ENCODE peak calls at places on chromosomes 12 and 14, in seven cellular contexts. One of them, this sample, is unnamed.
A peak's percentile ranks its signal among the peaks of the same experiment; 100 is the strongest.

GRCh38 chr12:104596876-104597833 is 140.4 kb downstream of the CHST11 start:
- DNase-seq in fibroblast of lung: peak; percentile 60
- DNase-seq in A549: no peak
- DNase-seq in DND-41: no peak
- DNase-seq in PC-9: no peak
- DNase-seq in CD4-positive, alpha-beta T cell: no peak
- DNase-seq in brain microvascular endothelial cell: no peak
- DNase-seq in this sample: no peak

GRCh38 chr12:1929985-1930815 is 11.7 kb upstream of the CACNA2D4 start:
- DNase-seq in CD4-positive, alpha-beta T cell: no peak
- DNase-seq in A549: no peak
- DNase-seq in PC-9: no peak
- DNase-seq in DND-41: no peak
- DNase-seq in brain microvascular endothelial cell: no peak
- DNase-seq in fibroblast of lung: no peak
- DNase-seq in this sample: no peak

GRCh38 chr12:75889214-75889613 is 142.4 kb downstream of the PHLDA1 start:
- DNase-seq in fibroblast of lung: no peak
- DNase-seq in DND-41: no peak
- DNase-seq in PC-9: no peak
- DNase-seq in A549: no peak
- DNase-seq in brain microvascular endothelial cell: no peak
- DNase-seq in CD4-positive, alpha-beta T cell: no peak
- DNase-seq in this sample: no peak

GRCh38 chr12:121232977-121233627 is 23.2 kb downstream of the P2RX4 start:
- DNase-seq in A549: no peak
- DNase-seq in CD4-positive, alpha-beta T cell: no peak
- DNase-seq in brain microvascular endothelial cell: no peak
- DNase-seq in PC-9: no peak
- DNase-seq in fibroblast of lung: no peak
- DNase-seq in DND-41: no peak
- DNase-seq in this sample: no peak

GRCh38 chr12:90074086-90074485 is 365.4 kb upstream of the ATP2B1 start:
- DNase-seq in PC-9: no peak
- DNase-seq in DND-41: no peak
- DNase-seq in CD4-positive, alpha-beta T cell: no peak
- DNase-seq in fibroblast of lung: no peak
- DNase-seq in brain microvascular endothelial cell: no peak
- DNase-seq in A549: no peak
- DNase-seq in this sample: no peak

GRCh38 chr12:119375619-119376018 is 41.1 kb downstream of the CCDC60 start:
- DNase-seq in CD4-positive, alpha-beta T cell: no peak
- DNase-seq in A549: no peak
- DNase-seq in DND-41: no peak
- DNase-seq in fibroblast of lung: no peak
- DNase-seq in PC-9: no peak
- DNase-seq in brain microvascular endothelial cell: no peak
- DNase-seq in this sample: no peak

GRCh38 chr12:92561543-92561899 is 141.3 kb upstream of the PLEKHG7 start:
- DNase-seq in CD4-positive, alpha-beta T cell: no peak
- DNase-seq in PC-9: no peak
- DNase-seq in A549: no peak
- DNase-seq in fibroblast of lung: peak; percentile 94
- DNase-seq in DND-41: no peak
- DNase-seq in brain microvascular endothelial cell: peak; percentile 88
- DNase-seq in this sample: peak; percentile 79

GRCh38 chr14:49280566-49280965 is 305.6 kb downstream of the RPS29 start:
- DNase-seq in DND-41: no peak
- DNase-seq in brain microvascular endothelial cell: no peak
- DNase-seq in A549: no peak
- DNase-seq in fibroblast of lung: no peak
- DNase-seq in CD4-positive, alpha-beta T cell: no peak
- DNase-seq in PC-9: no peak
- DNase-seq in this sample: no peak

DNA sequence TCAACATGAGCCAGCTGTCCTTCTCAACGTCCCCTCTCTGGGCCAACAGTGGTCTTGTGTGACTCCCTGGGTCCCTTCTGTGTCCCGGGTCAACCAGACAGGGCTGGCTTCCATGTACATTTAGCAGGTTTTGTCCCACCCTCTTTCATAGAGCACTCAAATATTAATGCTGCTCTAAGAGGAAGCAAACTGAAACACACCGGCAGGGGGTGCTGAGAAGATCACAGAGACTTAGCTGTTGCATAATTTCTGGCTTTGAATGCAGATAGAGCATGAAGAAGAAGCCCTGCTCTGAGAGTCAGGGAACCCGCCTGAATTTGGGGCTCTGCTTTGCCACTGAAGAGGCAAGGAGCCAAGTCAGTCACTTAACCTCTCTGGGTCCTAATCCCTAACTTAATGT is 138.7 kb downstream of the ESRRB start:
- DNase-seq in brain microvascular endothelial cell: no peak
- DNase-seq in PC-9: no peak
- DNase-seq in DND-41: peak; percentile 18
- DNase-seq in fibroblast of lung: peak; percentile 1
- DNase-seq in CD4-positive, alpha-beta T cell: no peak
- DNase-seq in A549: peak; percentile 63
- DNase-seq in this sample: no peak
- TF ChIP-seq CTCF in brain microvascular endothelial cell: no peak
- TF ChIP-seq CTCF in PC-9: peak; percentile 58
- TF ChIP-seq CTCF in DND-41: peak; percentile 55
- TF ChIP-seq CTCF in fibroblast of lung: peak; percentile 13
- TF ChIP-seq CTCF in CD4-positive, alpha-beta T cell: no peak
- TF ChIP-seq CTCF in A549: peak; percentile 35
- TF ChIP-seq CTCF in this sample: peak; percentile 32

GRCh38 chr14:63896278-63896720 is 43.5 kb downstream of the SYNE2 start:
- DNase-seq in A549: no peak
- DNase-seq in fibroblast of lung: peak; percentile 96
- DNase-seq in DND-41: no peak
- DNase-seq in CD4-positive, alpha-beta T cell: no peak
- DNase-seq in PC-9: peak; percentile 84
- DNase-seq in brain microvascular endothelial cell: peak; percentile 84
- DNase-seq in this sample: no peak

GRCh38 chr14:63897706-63898105 is 44.9 kb downstream of the SYNE2 start:
- DNase-seq in CD4-positive, alpha-beta T cell: no peak
- DNase-seq in fibroblast of lung: peak; percentile 88
- DNase-seq in A549: no peak
- DNase-seq in PC-9: no peak
- DNase-seq in DND-41: no peak
- DNase-seq in brain microvascular endothelial cell: no peak
- DNase-seq in this sample: no peak

GRCh38 chr14:63891148-63891964 is 38.6 kb downstream of the SYNE2 start:
- DNase-seq in fibroblast of lung: no peak
- DNase-seq in A549: no peak
- DNase-seq in PC-9: no peak
- DNase-seq in DND-41: peak; percentile 44
- DNase-seq in brain microvascular endothelial cell: no peak
- DNase-seq in CD4-positive, alpha-beta T cell: no peak
- DNase-seq in this sample: no peak

GRCh38 chr14:63893701-63894458 is 41.1 kb downstream of the SYNE2 start:
- DNase-seq in DND-41: no peak
- DNase-seq in PC-9: no peak
- DNase-seq in brain microvascular endothelial cell: peak; percentile 78
- DNase-seq in fibroblast of lung: peak; percentile 94
- DNase-seq in A549: no peak
- DNase-seq in CD4-positive, alpha-beta T cell: no peak
- DNase-seq in this sample: peak; percentile 67

GRCh38 chr14:63895510-63895909 is 42.7 kb downstream of the SYNE2 start:
- DNase-seq in PC-9: no peak
- DNase-seq in A549: no peak
- DNase-seq in DND-41: no peak
- DNase-seq in brain microvascular endothelial cell: no peak
- DNase-seq in fibroblast of lung: no peak
- DNase-seq in CD4-positive, alpha-beta T cell: no peak
- DNase-seq in this sample: no peak
- H3K27ac ChIP-seq in PC-9: no peak overlapping the region
- H3K27ac ChIP-seq in A549: peak overlapping the region; percentile 16
- H3K27ac ChIP-seq in DND-41: no peak overlapping the region
- H3K27ac ChIP-seq in brain microvascular endothelial cell: no peak overlapping the region
- H3K27ac ChIP-seq in fibroblast of lung: no peak overlapping the region
- H3K27ac ChIP-seq in CD4-positive, alpha-beta T cell: no peak overlapping the region
- H3K27ac ChIP-seq in this sample: no peak overlapping the region

GRCh38 chr14:91555531-91555930 is 45.4 kb upstream of the PPP4R3A start:
- DNase-seq in CD4-positive, alpha-beta T cell: no peak
- DNase-seq in DND-41: no peak
- DNase-seq in PC-9: no peak
- DNase-seq in brain microvascular endothelial cell: no peak
- DNase-seq in fibroblast of lung: no peak
- DNase-seq in A549: no peak
- DNase-seq in this sample: no peak
- TF ChIP-seq CTCF in CD4-positive, alpha-beta T cell: no peak
- TF ChIP-seq CTCF in DND-41: no peak
- TF ChIP-seq CTCF in PC-9: no peak
- TF ChIP-seq CTCF in brain microvascular endothelial cell: no peak
- TF ChIP-seq CTCF in fibroblast of lung: no peak
- TF ChIP-seq CTCF in A549: no peak
- TF ChIP-seq CTCF in this sample: no peak

DNA sequence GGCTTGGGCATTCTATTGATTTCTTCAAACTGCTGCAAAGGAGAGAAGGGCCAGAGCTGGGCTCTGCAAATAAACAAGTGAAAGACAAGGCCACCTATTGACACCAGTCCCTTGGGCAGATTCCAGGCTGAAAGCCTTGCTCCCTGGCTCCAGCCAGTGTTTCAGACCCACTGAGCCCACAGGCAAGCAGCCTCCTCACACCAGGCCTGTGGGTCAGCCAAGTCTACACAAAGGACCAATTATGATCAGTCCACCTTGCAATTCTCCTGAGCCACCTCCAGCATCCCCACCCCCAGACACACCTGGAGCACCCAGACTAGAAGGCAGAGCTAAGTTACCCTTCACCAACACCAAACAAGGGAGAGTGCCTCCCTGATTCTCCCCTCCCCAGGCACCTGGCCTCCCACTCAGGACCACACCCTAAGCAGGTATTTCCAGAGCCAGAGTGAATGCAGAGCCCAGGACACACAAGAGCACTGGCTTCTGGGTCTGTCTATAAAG is 13.8 kb downstream of the ACTN1 start:
- DNase-seq in DND-41: no peak
- DNase-seq in A549: no peak
- DNase-seq in fibroblast of lung: no peak
- DNase-seq in brain microvascular endothelial cell: no peak
- DNase-seq in PC-9: peak; percentile 75
- DNase-seq in CD4-positive, alpha-beta T cell: no peak
- DNase-seq in this sample: no peak
- H3K27ac ChIP-seq in DND-41: no peak overlapping the region
- H3K27ac ChIP-seq in A549: no peak overlapping the region
- H3K27ac ChIP-seq in fibroblast of lung: no peak overlapping the region
- H3K27ac ChIP-seq in brain microvascular endothelial cell: no peak overlapping the region
- H3K27ac ChIP-seq in PC-9: peak overlapping the region; percentile 18
- H3K27ac ChIP-seq in CD4-positive, alpha-beta T cell: peak overlapping the region; percentile 31
- H3K27ac ChIP-seq in this sample: peak overlapping the region; percentile 21

DNA sequence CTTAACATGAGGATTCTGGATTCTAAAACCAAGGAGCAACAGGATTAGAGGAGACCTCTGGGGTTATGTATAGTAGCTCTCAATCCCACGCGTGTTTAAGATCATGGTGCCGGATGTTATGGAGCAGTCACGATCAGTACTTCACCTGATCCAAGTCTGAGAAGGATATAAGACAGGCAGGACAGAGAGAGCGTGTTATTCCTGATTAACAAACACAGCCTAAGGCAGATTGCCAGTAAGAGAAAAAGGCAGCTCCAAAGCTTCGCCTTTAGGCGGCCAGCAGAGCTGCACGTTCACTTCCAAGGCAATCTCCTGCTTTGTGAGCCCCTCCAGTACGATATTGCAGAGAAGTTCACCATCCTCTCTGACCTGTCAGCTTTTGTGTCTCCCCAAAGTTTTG is 5.5 kb downstream of the SETD3 start:
- DNase-seq in brain microvascular endothelial cell: no peak
- DNase-seq in fibroblast of lung: peak; percentile 16
- DNase-seq in CD4-positive, alpha-beta T cell: no peak
- DNase-seq in PC-9: no peak
- DNase-seq in DND-41: no peak
- DNase-seq in A549: no peak
- DNase-seq in this sample: no peak
- TF ChIP-seq CTCF in brain microvascular endothelial cell: no peak
- TF ChIP-seq CTCF in fibroblast of lung: no peak
- TF ChIP-seq CTCF in CD4-positive, alpha-beta T cell: no peak
- TF ChIP-seq CTCF in PC-9: no peak
- TF ChIP-seq CTCF in DND-41: no peak
- TF ChIP-seq CTCF in A549: no peak
- TF ChIP-seq CTCF in this sample: no peak

GRCh38 chr14:52563120-52563519 is 10.5 kb downstream of the GPR137C start:
- DNase-seq in fibroblast of lung: peak; percentile 68
- DNase-seq in PC-9: no peak
- DNase-seq in A549: no peak
- DNase-seq in CD4-positive, alpha-beta T cell: no peak
- DNase-seq in DND-41: no peak
- DNase-seq in brain microvascular endothelial cell: peak; percentile 51
- DNase-seq in this sample: peak; percentile 16
- H3K27ac ChIP-seq in fibroblast of lung: no peak overlapping the region
- H3K27ac ChIP-seq in PC-9: no peak overlapping the region
- H3K27ac ChIP-seq in A549: no peak overlapping the region
- H3K27ac ChIP-seq in CD4-positive, alpha-beta T cell: no peak overlapping the region
- H3K27ac ChIP-seq in DND-41: no peak overlapping the region
- H3K27ac ChIP-seq in brain microvascular endothelial cell: no peak overlapping the region
- H3K27ac ChIP-seq in this sample: no peak overlapping the region